ENCODE peak calls at places on chromosomes 5 and 9, in nine cellular contexts. V is HepG2, W is A549, H is ovary, T is GM12878, S is SK-N-SH, C is upper lobe of left lung, L is tibial nerve, P is stomach. F is an unnamed sample.

GRCh38 chr5:1931590-1932138 is 48.9 kb upstream of the IRX4 start:
- DNase-seq in H (peak), S (no peak), L (no peak), V (no peak), P (peak), T (no peak), W (no peak), C (no peak), F (peak)

GRCh38 chr5:132663771-132664695 is 6.1 kb downstream of the IL13 start:
- DNase-seq in V (no peak), P (peak), L (no peak), S (no peak), W (no peak), C (no peak), H (no peak), T (peak), F (no peak)

GRCh38 chr5:119009131-119009530 is 20.8 kb upstream of the DTWD2 start:
- DNase-seq in P (no peak), C (no peak), V (peak), S (no peak), H (no peak), W (peak), L (no peak), T (no peak), F (no peak)

GRCh38 chr9:129414377-129415021 is 206.4 kb downstream of the C9orf50 start:
- DNase-seq in W (no peak), S (no peak), V (peak), T (no peak), L (no peak), C (no peak), H (peak), P (no peak), F (peak)

GRCh38 chr5:151707566-151707965 is 20.9 kb upstream of the SPARC start:
- DNase-seq in V (no peak), P (no peak), W (no peak), S (no peak), H (no peak), C (no peak), L (no peak), T (no peak), F (no peak)

GRCh38 chr9:16434522-16434921 is 435.9 kb downstream of the BNC2 start:
- DNase-seq in T (no peak), H (no peak), W (no peak), V (no peak), L (no peak), S (no peak), P (no peak), C (no peak), F (no peak)

GRCh38 chr5:72438141-72438540 is 69.1 kb downstream of the ZNF366 start:
- DNase-seq in L (no peak), S (no peak), T (no peak), P (no peak), H (no peak), V (no peak), C (no peak), W (no peak), F (no peak)

GRCh38 chr9:106697390-106697789 is 165.6 kb upstream of the ZNF462 start:
- DNase-seq in W (no peak), H (no peak), S (peak), C (no peak), T (no peak), V (no peak), P (no peak), L (no peak), F (no peak)

GRCh38 chr9:4970970-4971641 is 14.0 kb upstream of the JAK2 start:
- DNase-seq in V (no peak), S (no peak), C (no peak), T (peak), P (peak), L (no peak), W (no peak), H (no peak), F (no peak)

GRCh38 chr5:61301345-61301744 is 30.7 kb upstream of the ZSWIM6 start:
- DNase-seq in T (no peak), C (no peak), H (no peak), S (no peak), V (no peak), W (no peak), P (no peak), L (no peak), F (no peak)

GRCh38 chr5:157400741-157401140 is 59.3 kb upstream of the NIPAL4 start:
- DNase-seq in V (no peak), W (no peak), L (no peak), H (no peak), C (no peak), P (no peak), T (no peak), S (no peak), F (no peak)

GRCh38 chr5:92945630-92946097 is 635.4 kb downstream of the NR2F1-AS1 start:
- DNase-seq in H (no peak), T (no peak), L (no peak), C (no peak), V (peak), S (no peak), W (peak), P (no peak), F (no peak)

GRCh38 chr5:42518595-42519067 is 95.4 kb downstream of the GHR start:
- DNase-seq in V (no peak), C (no peak), W (no peak), T (no peak), H (no peak), P (no peak), S (no peak), L (no peak), F (no peak)

GRCh38 chr5:96781031-96781733 is 26.6 kb downstream of the ERAP1 start:
- DNase-seq in W (no peak), S (no peak), C (no peak), V (no peak), L (no peak), H (no peak), P (no peak), T (no peak), F (no peak)

GRCh38 chr9:128421474-128422010 is 885 bp downstream of the CERCAM start:
- DNase-seq in P (no peak), C (no peak), S (no peak), T (no peak), L (no peak), H (no peak), W (no peak), V (no peak), F (no peak)

GRCh38 chr9:89278997-89279739 is 31.8 kb upstream of the CKS2 start:
- DNase-seq in V (peak), C (no peak), W (peak), L (no peak), P (no peak), H (no peak), S (peak), T (no peak), F (no peak)

GRCh38 chr5:116075117-116075910 is 9.5 kb upstream of the COMMD10 start:
- DNase-seq in V (no peak), S (no peak), C (no peak), T (no peak), L (no peak), H (no peak), W (no peak), P (no peak), F (no peak)

GRCh38 chr5:167759411-167759821 is 532.0 kb upstream of the WWC1 start:
- DNase-seq in H (no peak), T (no peak), L (no peak), S (no peak), C (no peak), P (no peak), V (no peak), W (peak), F (no peak)

GRCh38 chr9:99628843-99629242 is 192.8 kb upstream of the NR4A3 start:
- DNase-seq in W (no peak), P (no peak), T (no peak), L (no peak), V (no peak), H (no peak), S (no peak), C (no peak), F (no peak)

GRCh38 chr5:56359429-56359781 is 126.3 kb upstream of the ANKRD55 start:
- DNase-seq in V (no peak), L (no peak), C (no peak), S (no peak), P (no peak), W (no peak), T (no peak), H (no peak), F (no peak)

GRCh38 chr5:32017638-32018429 is 156.3 kb downstream of the GOLPH3 start:
- DNase-seq in T (no peak), W (no peak), L (no peak), S (no peak), P (no peak), V (no peak), H (peak), C (peak), F (no peak)
- TF ChIP-seq EP300 in T (no peak), W (no peak), L (peak), S (no peak), P (no peak), V (no peak), H (no peak), C (no peak), F (no peak)

GRCh38 chr5:127849891-127850290 is 146.7 kb downstream of the CCDC192 start:
- DNase-seq in S (no peak), C (no peak), V (no peak), H (no peak), T (no peak), L (no peak), W (no peak), P (no peak), F (peak)
- TF ChIP-seq EP300 in S (no peak), C (no peak), V (no peak), H (no peak), T (no peak), L (no peak), W (no peak), P (no peak), F (no peak)

DNA sequence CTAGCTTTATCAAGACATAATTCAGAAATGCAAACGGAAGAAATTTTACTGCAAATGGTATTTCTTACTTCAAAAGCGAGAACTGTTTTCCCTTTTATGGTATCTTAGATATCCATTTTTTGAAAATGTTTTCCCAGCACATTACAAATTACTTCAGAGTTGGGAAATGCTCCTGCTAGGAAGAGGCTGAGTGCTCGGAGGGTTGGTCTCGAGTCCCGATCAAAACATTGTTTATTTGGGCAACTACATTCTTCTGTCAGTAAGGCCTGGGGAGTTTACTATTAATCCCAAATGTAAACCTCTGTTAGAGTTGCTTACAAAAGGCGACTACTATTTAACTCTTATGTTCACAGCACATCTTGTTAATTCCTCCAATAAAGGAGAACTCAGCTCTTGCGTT is 333.0 kb downstream of the CWC27 start:
- DNase-seq in H (no peak), C (no peak), P (no peak), V (no peak), S (no peak), L (no peak), T (no peak), W (no peak), F (no peak)
- TF ChIP-seq EP300 in H (no peak), C (no peak), P (no peak), V (no peak), S (no peak), L (no peak), T (no peak), W (no peak), F (no peak)

GRCh38 chr5:134467231-134467630 is 55.5 kb upstream of the CDKN2AIPNL start:
- DNase-seq in L (no peak), W (no peak), P (no peak), V (no peak), H (no peak), S (no peak), T (no peak), C (no peak), F (no peak)

GRCh38 chr5:134466241-134467069 is 54.8 kb upstream of the CDKN2AIPNL start:
- DNase-seq in P (peak), T (no peak), H (peak), V (peak), S (peak), W (peak), L (peak), C (peak), F (peak)

GRCh38 chr5:134464988-134465855 is 53.5 kb upstream of the CDKN2AIPNL start:
- DNase-seq in S (no peak), W (no peak), C (no peak), T (peak), H (peak), L (no peak), V (peak), P (no peak), F (no peak)

GRCh38 chr5:134463991-134464760 is 52.5 kb upstream of the CDKN2AIPNL start:
- DNase-seq in H (no peak), L (no peak), W (no peak), S (no peak), C (no peak), P (no peak), V (no peak), T (no peak), F (no peak)

GRCh38 chr5:134465856-134466240 is 54.2 kb upstream of the CDKN2AIPNL start:
- DNase-seq in C (peak), P (peak), W (peak), T (no peak), H (peak), S (peak), L (peak), V (peak), F (peak)
- TF ChIP-seq EP300 in C (no peak), P (no peak), W (no peak), T (no peak), H (no peak), S (peak), L (peak), V (no peak), F (no peak)